ENCODE peak calls at places on chromosome 1, in ten cellular contexts. N is nephron progenitor cell; Y is activated CD4-positive, alpha-beta T cell treated with anti-CD3 and anti-CD28 coated beads, Interleukin-2, amount 50 U/mL, for 1 hour; G is GM12865; S is NCI-H1092; I is fibroblast of villous mesenchyme; K is activated T-cell treated with anti-CD3 and anti-CD28 coated beads, Interleukin-2, amount 50 U/mL, for 72 hours; C is CD8-positive, alpha-beta T cell; J is G401; P is stimulated activated CD4-positive, alpha-beta T cell treated with anti-CD3 and anti-CD28 coated beads, Interleukin-4, amount 100 ng/mL, for 24 hours. O is an unnamed sample.

GRCh38 chr1:27539901-27540861 is 50.2 kb upstream of the WASF2 start:
- DNase-seq in N (no peak), Y (no peak), G (no peak), S (no peak), I (no peak), K (no peak), C (no peak), J (peak), P (no peak), O (no peak)

GRCh38 chr1:230413061-230413460 is 13.1 kb downstream of the PGBD5 start:
- DNase-seq in N (no peak), Y (no peak), G (no peak), S (no peak), I (no peak), K (no peak), C (no peak), J (no peak), P (no peak), O (no peak)

GRCh38 chr1:94032637-94033036 is 88.3 kb downstream of the ABCA4 start:
- DNase-seq in N (no peak), Y (no peak), G (no peak), S (no peak), I (no peak), K (no peak), C (no peak), J (no peak), P (no peak), O (no peak)

GRCh38 chr1:186094170-186094569 is 280.9 kb downstream of the TPR start:
- DNase-seq in N (no peak), Y (no peak), G (no peak), S (no peak), I (peak), K (no peak), C (no peak), J (no peak), P (no peak), O (no peak)

GRCh38 chr1:149937779-149938178 is 1.1 kb upstream of the MTMR11 start:
- DNase-seq in N (no peak), Y (no peak), G (peak), S (no peak), I (no peak), K (no peak), C (no peak), J (no peak), P (peak), O (no peak)

GRCh38 chr1:24210195-24210627 is 23.1 kb upstream of the IFNLR1 start:
- DNase-seq in N (no peak), Y (no peak), G (no peak), S (no peak), I (no peak), K (no peak), C (no peak), J (no peak), P (no peak), O (no peak)

GRCh38 chr1:212612251-212612961 is 3.8 kb downstream of the ATF3 start:
- DNase-seq in N (no peak), Y (no peak), G (no peak), S (no peak), I (peak), K (no peak), C (no peak), J (no peak), P (no peak), O (no peak)

GRCh38 chr1:203085528-203086406 is at the start of gene MYOG:
- DNase-seq in N (no peak), Y (no peak), G (no peak), S (peak), I (no peak), K (no peak), C (no peak), J (no peak), P (no peak), O (no peak)

GRCh38 chr1:245245021-245245667 is 90.4 kb downstream of the KIF26B start:
- DNase-seq in N (no peak), Y (no peak), G (no peak), S (peak), I (no peak), K (no peak), C (no peak), J (no peak), P (no peak), O (no peak)

GRCh38 chr1:84246228-84246627 is 55.3 kb upstream of the SAMD13 start:
- DNase-seq in N (no peak), Y (no peak), G (no peak), S (no peak), I (peak), K (no peak), C (no peak), J (no peak), P (no peak), O (no peak)

GRCh38 chr1:1827456-1827855 is 49.2 kb upstream of the NADK start:
- DNase-seq in N (no peak), Y (no peak), G (no peak), S (no peak), I (no peak), K (no peak), C (no peak), J (peak), P (no peak), O (no peak)

GRCh38 chr1:87968259-87968955 is 639.7 kb downstream of the LMO4 start:
- DNase-seq in N (peak), Y (no peak), G (no peak), S (no peak), I (peak), K (no peak), C (no peak), J (peak), P (no peak), O (no peak)

GRCh38 chr1:212749924-212750535 is 41.5 kb downstream of the NSL1 start:
- DNase-seq in N (peak), Y (no peak), G (peak), S (peak), I (peak), K (no peak), C (no peak), J (peak), P (no peak), O (peak)

GRCh38 chr1:221887091-221887746 is 145.3 kb upstream of the DUSP10 start:
- DNase-seq in N (no peak), Y (no peak), G (no peak), S (no peak), I (peak), K (no peak), C (no peak), J (no peak), P (no peak), O (no peak)

GRCh38 chr1:6034750-6035096 is 11.0 kb upstream of the KCNAB2 start:
- DNase-seq in N (no peak), Y (no peak), G (no peak), S (no peak), I (no peak), K (no peak), C (no peak), J (no peak), P (no peak), O (no peak)

GRCh38 chr1:204255966-204256365 is 42.2 kb upstream of the GOLT1A start:
- DNase-seq in N (no peak), Y (no peak), G (no peak), S (no peak), I (peak), K (no peak), C (no peak), J (no peak), P (no peak), O (no peak)

GRCh38 chr1:59691261-59691660 is 123.5 kb upstream of the HOOK1 start:
- DNase-seq in N (peak), Y (no peak), G (no peak), S (peak), I (no peak), K (no peak), C (no peak), J (no peak), P (no peak), O (no peak)

O was measured in GM10248.